ENCODE peak calls at places on chromosomes 3 and 15, in six cellular contexts. H is A673, J is ovary, Z is neuronal stem cell, Q is DND-41, C is tibial artery. P is an unnamed sample.
A peak's percentile ranks its signal among the peaks of the same experiment; 100 is the strongest.

GRCh38 chr15:83207622-83208356 is at the start of gene HDGFL3:
- DNase-seq in H (peak; percentile 71), J (peak; percentile 80), Z (peak; percentile 67), Q (peak; percentile 65), C (peak; percentile 82), P (peak; percentile 72)

GRCh38 chr15:31557899-31558298 is 231.3 kb downstream of the KLF13 start:
- DNase-seq in H (no peak), J (no peak), Z (no peak), Q (no peak), C (no peak), P (no peak)

GRCh38 chr3:168094580-168094876 is 1.2 kb downstream of the GOLIM4 start:
- DNase-seq in H (peak; percentile 84), J (no peak), Z (no peak), Q (no peak), C (no peak), P (no peak)

GRCh38 chr3:17433866-17434265 is 308.6 kb downstream of the TBC1D5 start:
- DNase-seq in H (no peak), J (no peak), Z (no peak), Q (peak; percentile 29), C (no peak), P (no peak)

GRCh38 chr3:173138031-173138430 is 3.0 kb downstream of the SPATA16 start:
- DNase-seq in H (peak; percentile 48), J (no peak), Z (peak; percentile 51), Q (no peak), C (no peak), P (no peak)

GRCh38 chr3:181700168-181701087 is 11.3 kb upstream of the SOX2 start:
- DNase-seq in H (peak; percentile 85), J (peak; percentile 73), Z (peak; percentile 88), Q (peak; percentile 62), C (no peak), P (no peak)

GRCh38 chr15:76006136-76006778 is 6.0 kb downstream of the NRG4 start:
- DNase-seq in H (no peak), J (no peak), Z (no peak), Q (no peak), C (no peak), P (no peak)

GRCh38 chr3:16770021-16770420 is 114.7 kb upstream of the PLCL2 start:
- DNase-seq in H (no peak), J (no peak), Z (no peak), Q (no peak), C (no peak), P (no peak)

GRCh38 chr3:193317901-193318300 is 60.7 kb downstream of the ATP13A5 start:
- DNase-seq in H (no peak), J (no peak), Z (no peak), Q (no peak), C (no peak), P (no peak)

GRCh38 chr3:156218353-156218744 is 98.0 kb downstream of the KCNAB1 start:
- DNase-seq in H (no peak), J (no peak), Z (no peak), Q (no peak), C (no peak), P (no peak)

GRCh38 chr15:93270937-93271472 is 182.0 kb upstream of the RGMA start:
- DNase-seq in H (no peak), J (no peak), Z (no peak), Q (no peak), C (no peak), P (no peak)

GRCh38 chr3:143825513-143825912 is 22.8 kb downstream of the SLC9A9 start:
- DNase-seq in H (no peak), J (no peak), Z (no peak), Q (peak; percentile 50), C (no peak), P (no peak)

GRCh38 chr3:187041362-187042061 is 97.8 kb downstream of the RPL39L start:
- DNase-seq in H (peak; percentile 48), J (no peak), Z (no peak), Q (peak; percentile 6), C (no peak), P (no peak)

GRCh38 chr15:68352401-68353062 is 75.0 kb downstream of the FEM1B start:
- DNase-seq in H (peak; percentile 72), J (peak; percentile 60), Z (no peak), Q (peak; percentile 6), C (peak; percentile 93), P (peak; percentile 43)

GRCh38 chr15:91909574-91909973 is 56.1 kb downstream of the SLCO3A1 start:
- DNase-seq in H (no peak), J (no peak), Z (no peak), Q (no peak), C (no peak), P (no peak)

GRCh38 chr15:58146734-58147133 is 8.6 kb downstream of the AQP9 start:
- DNase-seq in H (no peak), J (no peak), Z (no peak), Q (no peak), C (no peak), P (no peak)

GRCh38 chr3:62184559-62184958 is 188.8 kb downstream of the FEZF2 start:
- DNase-seq in H (peak; percentile 30), J (peak; percentile 47), Z (no peak), Q (peak; percentile 29), C (no peak), P (peak; percentile 28)

GRCh38 chr15:72554471-72555425 is 80.6 kb downstream of the ARIH1 start:
- DNase-seq in H (no peak), J (no peak), Z (no peak), Q (no peak), C (no peak), P (no peak)

GRCh38 chr3:104628185-104628789 is 738.4 kb upstream of the ALCAM start:
- DNase-seq in H (peak; percentile 74), J (no peak), Z (peak; percentile 5), Q (no peak), C (no peak), P (no peak)

GRCh38 chr3:30368978-30369377 is 237.4 kb upstream of the TGFBR2 start:
- DNase-seq in H (peak; percentile 59), J (no peak), Z (no peak), Q (no peak), C (no peak), P (no peak)

GRCh38 chr3:141489184-141489583 is 2.4 kb downstream of the RASA2 start:
- DNase-seq in H (no peak), J (no peak), Z (no peak), Q (peak; percentile 61), C (no peak), P (no peak)
- H3K4me1 ChIP-seq in H (peaks cover 51% of the 10 kb centered on the region), J (peaks cover 3% of the 10 kb centered on the region), Z (peaks cover 4% of the 10 kb centered on the region), Q (peaks cover 76% of the 10 kb centered on the region), C (no peaks in the 10 kb centered on the region), P (peaks cover 6% of the 10 kb centered on the region)

DNA sequence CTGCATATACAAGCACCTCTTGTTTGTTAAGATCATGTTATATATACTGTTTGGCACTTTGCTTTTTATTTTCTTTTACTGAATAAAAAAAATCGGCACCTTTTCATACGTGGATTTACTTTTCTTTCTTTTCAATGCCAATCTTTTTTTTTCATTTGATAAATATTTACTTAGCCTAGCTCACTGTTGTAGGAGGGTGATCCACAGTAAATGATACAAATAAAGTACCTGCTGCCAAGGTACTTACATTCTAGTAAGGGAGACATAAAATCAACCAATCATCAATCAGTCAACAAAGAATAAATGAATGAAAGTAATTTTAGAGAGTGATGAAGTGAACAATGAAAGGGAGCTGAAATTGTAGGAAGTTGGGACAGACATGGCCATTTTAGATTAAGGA is 18.3 kb downstream of the GNB5 start:
- DNase-seq in H (no peak), J (no peak), Z (no peak), Q (no peak), C (no peak), P (no peak)
- H3K4me1 ChIP-seq in H (no peaks in the 10 kb centered on the region), J (no peaks in the 10 kb centered on the region), Z (no peaks in the 10 kb centered on the region), Q (no peaks in the 10 kb centered on the region), C (no peaks in the 10 kb centered on the region), P (no peaks in the 10 kb centered on the region)

GRCh38 chr15:70194266-70194665 is 96.5 kb upstream of the TLE3 start:
- DNase-seq in H (no peak), J (no peak), Z (no peak), Q (no peak), C (no peak), P (no peak)

GRCh38 chr15:70195171-70195807 is 97.6 kb upstream of the TLE3 start:
- DNase-seq in H (no peak), J (no peak), Z (no peak), Q (no peak), C (no peak), P (no peak)

GRCh38 chr15:70197318-70197944 is 99.7 kb upstream of the TLE3 start:
- DNase-seq in H (no peak), J (no peak), Z (no peak), Q (no peak), C (peak; percentile 39), P (no peak)

GRCh38 chr15:70196314-70197291 is 98.9 kb upstream of the TLE3 start:
- DNase-seq in H (peak; percentile 98), J (peak; percentile 47), Z (peak; percentile 82), Q (no peak), C (peak; percentile 88), P (peak; percentile 94)

GRCh38 chr15:70195808-70196304 is 98.1 kb upstream of the TLE3 start:
- DNase-seq in H (no peak), J (peak; percentile 86), Z (no peak), Q (no peak), C (peak; percentile 95), P (peak; percentile 95)
- H3K4me1 ChIP-seq in H (peaks cover 51% of the 10 kb centered on the region), J (peaks cover 15% of the 10 kb centered on the region), Z (peaks cover 32% of the 10 kb centered on the region), Q (no peaks in the 10 kb centered on the region), C (no peaks in the 10 kb centered on the region), P (peaks cover 34% of the 10 kb centered on the region)

DNA sequence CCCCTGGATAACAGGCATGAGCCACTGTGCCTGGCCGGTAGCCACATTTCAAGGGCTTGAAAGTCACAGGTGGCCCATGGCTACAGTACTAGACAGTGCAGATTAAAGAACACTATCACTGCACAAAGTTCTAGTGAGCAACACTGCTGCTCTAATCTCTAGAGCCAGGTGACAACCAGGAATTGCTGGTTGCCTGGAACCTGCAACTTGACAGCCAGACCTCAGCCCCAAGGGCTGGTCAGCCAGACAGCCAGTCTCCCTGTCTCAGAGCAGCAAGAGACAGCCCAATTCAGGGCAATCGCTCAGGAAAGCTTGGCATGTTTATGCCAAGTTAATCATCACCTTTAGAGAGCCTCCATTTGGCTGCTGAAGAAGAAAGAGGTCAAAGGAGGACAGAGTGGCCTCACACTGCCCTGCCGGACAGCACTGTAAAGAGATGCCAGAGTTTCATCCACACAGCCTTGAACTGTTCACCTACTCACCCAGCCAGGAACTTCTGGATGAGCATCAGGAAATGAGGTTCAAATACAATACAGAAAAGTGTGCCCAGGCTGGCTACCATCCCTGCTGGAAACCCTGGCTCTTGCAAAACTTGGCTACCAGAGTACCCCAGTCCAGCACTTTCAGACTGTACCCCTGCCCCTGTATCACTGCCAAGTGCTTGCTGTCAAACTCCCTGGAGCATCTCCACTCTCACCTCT is 6.0 kb downstream of the CCDC12 start:
- DNase-seq in H (no peak), J (no peak), Z (no peak), Q (no peak), C (no peak), P (peak; percentile 48)
- H3K4me1 ChIP-seq in H (no peaks in the 10 kb centered on the region), J (peaks cover 27% of the 10 kb centered on the region), Z (no peaks in the 10 kb centered on the region), Q (peaks cover 29% of the 10 kb centered on the region), C (no peaks in the 10 kb centered on the region), P (peaks cover 90% of the 10 kb centered on the region)

DNA sequence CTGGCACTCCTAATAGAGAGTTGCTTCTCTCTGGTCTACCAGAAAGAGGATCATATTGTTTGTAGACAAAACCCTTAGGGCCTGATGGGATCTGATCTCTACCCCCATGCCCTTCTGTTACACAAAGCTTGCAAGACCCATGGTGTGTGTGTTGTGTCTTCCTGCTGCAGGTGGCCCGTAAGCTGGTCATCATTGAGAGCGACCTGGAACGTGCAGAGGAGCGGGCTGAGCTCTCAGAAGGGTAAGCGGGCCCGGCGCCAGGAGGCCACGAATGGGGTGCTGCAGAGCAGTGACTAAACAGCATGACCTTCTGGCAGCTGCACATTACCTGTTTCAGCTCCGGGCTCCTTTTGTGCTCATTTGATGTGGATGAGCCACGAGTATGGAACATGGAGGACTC is 18.2 kb downstream of the TPM1 start:
- DNase-seq in H (no peak), J (no peak), Z (no peak), Q (no peak), C (no peak), P (no peak)
- H3K4me1 ChIP-seq in H (no peaks in the 10 kb centered on the region), J (peaks cover 13% of the 10 kb centered on the region), Z (peaks cover 5% of the 10 kb centered on the region), Q (no peaks in the 10 kb centered on the region), C (no peaks in the 10 kb centered on the region), P (peaks cover 24% of the 10 kb centered on the region)